ENCODE peak calls at places on chromosomes 6 and 20, in four cellular contexts. S is neuronal stem cell, R is mammary epithelial cell, J is A549. V is an unnamed sample.

GRCh38 chr20:341682-342081 is 5.2 kb upstream of the NRSN2 start:
- DNase-seq in S (no peak), R (peak; percentile 94), J (no peak), V (no peak)

GRCh38 chr6:111096246-111096645 is 8.9 kb downstream of the SLC16A10 start:
- DNase-seq in S (no peak), R (peak; percentile 91), J (no peak), V (peak; percentile 53)

GRCh38 chr6:56752534-56752933 is 109.8 kb upstream of the DST start:
- DNase-seq in S (no peak), R (no peak), J (no peak), V (no peak)

GRCh38 chr6:132227937-132228336 is 173.3 kb downstream of the MOXD1 start:
- DNase-seq in S (no peak), R (no peak), J (no peak), V (no peak)

GRCh38 chr20:3786126-3786484 is 435 bp downstream of the CENPB start:
- DNase-seq in S (no peak), R (peak; percentile 52), J (no peak), V (no peak)

GRCh38 chr6:35089216-35089934 is 51.8 kb downstream of the TCP11 start:
- DNase-seq in S (no peak), R (no peak), J (no peak), V (no peak)

GRCh38 chr6:135909737-135910387 is 58.4 kb downstream of the PDE7B start:
- DNase-seq in S (peak; percentile 60), R (peak; percentile 54), J (peak; percentile 7), V (peak; percentile 91)

GRCh38 chr20:64055893-64056638 is 6.6 kb upstream of the SOX18 start:
- DNase-seq in S (no peak), R (no peak), J (no peak), V (no peak)

GRCh38 chr20:53033176-53033575 is 61.0 kb downstream of the TSHZ2 start:
- DNase-seq in S (no peak), R (no peak), J (no peak), V (no peak)

GRCh38 chr6:133743621-133744020 is 145.3 kb upstream of the TCF21 start:
- DNase-seq in S (no peak), R (no peak), J (no peak), V (no peak)

GRCh38 chr20:40948352-40949267 is 80.0 kb upstream of the TOP1 start:
- DNase-seq in S (no peak), R (peak; percentile 21), J (no peak), V (no peak)

GRCh38 chr6:767755-768512 is 75.0 kb upstream of the EXOC2 start:
- DNase-seq in S (no peak), R (no peak), J (no peak), V (no peak)

GRCh38 chr6:167275001-167275400 is 16.1 kb upstream of the UNC93A start:
- DNase-seq in S (no peak), R (no peak), J (no peak), V (no peak)

GRCh38 chr6:68975064-68975463 is 340.0 kb downstream of the ADGRB3 start:
- DNase-seq in S (peak; percentile 17), R (no peak), J (no peak), V (no peak)

GRCh38 chr6:156782691-156783320 is 5.6 kb downstream of the ARID1B start:
- DNase-seq in S (no peak), R (peak; percentile 17), J (no peak), V (no peak)

GRCh38 chr6:44253307-44254101 is 3.8 kb downstream of the SLC35B2 start:
- DNase-seq in S (no peak), R (peak; percentile 26), J (no peak), V (peak; percentile 39)

GRCh38 chr6:151240861-151241642 is 1.3 kb downstream of the AKAP12 start:
- DNase-seq in S (peak; percentile 57), R (peak; percentile 66), J (peak; percentile 40), V (no peak)

GRCh38 chr20:38337561-38338140 is 8.6 kb upstream of the LBP start:
- DNase-seq in S (peak; percentile 63), R (peak; percentile 14), J (peak; percentile 58), V (no peak)

GRCh38 chr6:32885698-32886286 is 31.8 kb downstream of the PSMB9 start:
- DNase-seq in S (peak; percentile 36), R (peak; percentile 45), J (peak; percentile 39), V (peak; percentile 72)

GRCh38 chr6:112232845-112233256 is 21.5 kb downstream of the LAMA4 start:
- DNase-seq in S (no peak), R (no peak), J (no peak), V (no peak)

GRCh38 chr6:56292505-56293181 is 45.3 kb upstream of the COL21A1 start:
- DNase-seq in S (peak; percentile 51), R (peak; percentile 41), J (peak; percentile 39), V (peak; percentile 30)

GRCh38 chr6:164099535-164099982 is 685.0 kb downstream of the QKI start:
- DNase-seq in S (no peak), R (no peak), J (no peak), V (no peak)

GRCh38 chr20:38196592-38196991 is 31.5 kb upstream of the TGM2 start:
- DNase-seq in S (no peak), R (no peak), J (no peak), V (no peak)

GRCh38 chr6:116316772-116317467 is 37.2 kb upstream of the TSPYL1 start:
- DNase-seq in S (no peak), R (no peak), J (no peak), V (no peak)

GRCh38 chr6:44041461-44042260 is 85.6 kb downstream of the MRPL14 start:
- DNase-seq in S (peak; percentile 15), R (peak; percentile 96), J (peak; percentile 57), V (no peak)

GRCh38 chr6:66849843-66850242 is 1142.8 kb upstream of the EYS start:
- DNase-seq in S (peak; percentile 11), R (no peak), J (no peak), V (no peak)

GRCh38 chr6:71034578-71034977 is 77.7 kb upstream of the B3GAT2 start:
- DNase-seq in S (no peak), R (no peak), J (no peak), V (no peak)

GRCh38 chr6:161137839-161138544 is 135.9 kb downstream of the AGPAT4 start:
- DNase-seq in S (no peak), R (peak; percentile 90), J (no peak), V (no peak)

GRCh38 chr20:61600061-61600460 is 348.0 kb downstream of the CDH4 start:
- DNase-seq in S (no peak), R (no peak), J (no peak), V (no peak)

GRCh38 chr6:132357120-132357519 is 44.2 kb downstream of the MOXD1 start:
- DNase-seq in S (no peak), R (no peak), J (no peak), V (no peak)

GRCh38 chr20:6718660-6719059 is 48.8 kb upstream of the BMP2 start:
- DNase-seq in S (no peak), R (peak; percentile 85), J (no peak), V (no peak)

GRCh38 chr6:85490516-85491248 is 40.8 kb downstream of the NT5E start:
- DNase-seq in S (no peak), R (peak; percentile 53), J (no peak), V (no peak)

GRCh38 chr20:61954276-61955021 is 111.2 kb downstream of the TAF4 start:
- DNase-seq in S (no peak), R (no peak), J (no peak), V (no peak)

GRCh38 chr20:40913224-40913821 is 115.3 kb upstream of the TOP1 start:
- DNase-seq in S (no peak), R (no peak), J (no peak), V (no peak)

GRCh38 chr6:154865291-154865690 is 129.8 kb upstream of the TIAM2 start:
- DNase-seq in S (no peak), R (no peak), J (no peak), V (no peak)

GRCh38 chr20:63911171-63911570 is 16.2 kb downstream of the DNAJC5 start:
- DNase-seq in S (no peak), R (peak; percentile 99), J (no peak), V (no peak)

GRCh38 chr20:62811720-62812119 is 5.1 kb upstream of the COL9A3 start:
- DNase-seq in S (no peak), R (no peak), J (no peak), V (no peak)

GRCh38 chr20:58651823-58652605 is 931 bp downstream of the STX16 start:
- DNase-seq in S (peak; percentile 42), R (peak; percentile 79), J (peak; percentile 72), V (peak; percentile 84)

DNA sequence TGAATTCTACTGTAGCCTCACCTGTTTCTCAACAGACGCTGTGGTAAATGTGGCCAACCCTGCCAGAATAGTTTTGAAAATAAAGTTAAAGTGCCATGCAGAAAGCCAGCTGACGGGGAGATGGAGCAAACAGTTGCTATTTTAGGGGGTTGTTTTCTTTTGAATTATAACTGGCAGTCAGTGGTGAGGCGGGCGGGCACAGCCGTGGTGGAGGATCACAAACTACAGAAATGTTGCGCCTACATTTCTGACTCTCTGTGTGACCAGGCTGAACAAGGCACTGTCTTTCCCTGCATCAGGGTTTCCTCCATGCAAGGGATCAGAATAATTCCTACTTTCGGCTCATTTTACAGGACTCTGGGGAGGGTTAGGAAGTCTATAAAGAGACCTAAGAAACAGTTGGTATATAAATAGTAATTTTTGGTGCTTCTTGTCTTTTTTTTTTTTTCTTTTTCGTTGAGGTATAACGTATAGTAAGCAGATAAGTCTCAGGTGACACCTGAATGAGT is 17.2 kb downstream of the CHMP4B start:
- DNase-seq in S (no peak), R (no peak), J (no peak), V (peak; percentile 83)
- H3K4me2 ChIP-seq in S (no peak overlapping the region), R (no peak overlapping the region), J (no peak overlapping the region), V (peak overlapping the region; percentile 68)

GRCh38 chr6:45445364-45445748 is 67.6 kb upstream of the SUPT3H start:
- DNase-seq in S (no peak), R (no peak), J (no peak), V (no peak)
- H3K4me1 ChIP-seq in S (peaks cover 3% of the 10 kb centered on the region), R (peaks cover 20% of the 10 kb centered on the region), J (peaks cover 36% of the 10 kb centered on the region), V (peaks cover 49% of the 10 kb centered on the region)

GRCh38 chr6:26249709-26249958 is 115.4 kb upstream of the BTN3A2 start:
- DNase-seq in S (no peak), R (peak; percentile 48), J (no peak), V (peak; percentile 66)

GRCh38 chr6:26249959-26250805 is 114.8 kb upstream of the BTN3A2 start:
- DNase-seq in S (peak; percentile 73), R (peak; percentile 84), J (no peak), V (peak; percentile 91)

GRCh38 chr6:26254666-26255176 is 110.3 kb upstream of the BTN3A2 start:
- DNase-seq in S (no peak), R (no peak), J (no peak), V (no peak)

GRCh38 chr6:26251354-26252081 is 113.5 kb upstream of the BTN3A2 start:
- DNase-seq in S (peak; percentile 84), R (peak; percentile 94), J (no peak), V (peak; percentile 95)

DNA sequence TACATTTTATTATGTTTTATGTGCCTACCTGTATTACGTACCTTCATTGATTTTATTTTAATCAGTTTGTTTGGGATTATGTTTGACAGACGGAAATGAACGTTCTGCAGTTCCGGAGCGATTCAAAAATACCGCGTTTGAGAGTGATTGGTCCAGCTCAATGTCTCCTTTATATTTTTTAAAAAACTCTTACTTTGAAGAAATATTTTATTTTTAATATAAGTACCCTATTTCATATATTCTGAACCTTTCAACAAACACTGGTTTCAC is 114.3 kb upstream of the BTN3A2 start:
- DNase-seq in S (no peak), R (no peak), J (no peak), V (no peak)
- H3K4me2 ChIP-seq in S (peak overlapping the region; percentile 84), R (peak overlapping the region; percentile 85), J (peak overlapping the region; percentile 57), V (peak overlapping the region; percentile 86)

GRCh38 chr6:47519279-47519678 is 41.7 kb downstream of the CD2AP start:
- DNase-seq in S (no peak), R (no peak), J (no peak), V (no peak)
- H3K4me1 ChIP-seq in S (no peaks in the 10 kb centered on the region), R (no peaks in the 10 kb centered on the region), J (peaks cover 8% of the 10 kb centered on the region), V (no peaks in the 10 kb centered on the region)

GRCh38 chr6:37174515-37175331 is 4.8 kb downstream of the PIM1 start:
- DNase-seq in S (no peak), R (no peak), J (no peak), V (no peak)
- H3K4me2 ChIP-seq in S (no peak overlapping the region), R (no peak overlapping the region), J (no peak overlapping the region), V (peak overlapping the region; percentile 82)